ENCODE peak calls at places on chromosome 14, in nine cellular contexts. M is thoracic aorta, G is pancreas, S is NT2/D1, L is GM23248, K is A549, U is ascending aorta, J is aorta, R is iPS DF 6.9. E is an unnamed sample. For H3K4me1, the result is how much of the 10 kb centered on the place peaks cover.

GRCh38 chr14:99531221-99532096 is 50.2 kb downstream of the CCNK start:
- DNase-seq in U (no peak), R (no peak), K (no peak), G (no peak), M (no peak), J (no peak), S (no peak), L (peak), E (no peak)

GRCh38 chr14:78701246-78701645 is 531.1 kb downstream of the NRXN3 start:
- DNase-seq in G (no peak), K (no peak), U (no peak), M (no peak), L (peak), J (no peak), R (no peak), S (no peak), E (no peak)

GRCh38 chr14:33488547-33488946 is 462.3 kb downstream of the EGLN3 start:
- DNase-seq in M (no peak), J (no peak), R (no peak), L (no peak), K (no peak), U (no peak), S (no peak), G (no peak), E (no peak)

GRCh38 chr14:59086241-59086899 is 102.1 kb upstream of the DAAM1 start:
- DNase-seq in G (no peak), R (no peak), S (no peak), K (no peak), U (no peak), M (no peak), L (no peak), J (no peak), E (no peak)

GRCh38 chr14:37778135-37778943 is 182.9 kb downstream of the TTC6 start:
- DNase-seq in U (no peak), R (no peak), G (no peak), J (no peak), S (no peak), M (no peak), L (no peak), K (no peak), E (no peak)

GRCh38 chr14:96184737-96185136 is 19.9 kb upstream of the BDKRB2 start:
- DNase-seq in K (no peak), U (no peak), L (peak), R (no peak), S (no peak), G (no peak), J (no peak), M (no peak), E (no peak)

GRCh38 chr14:104103061-104104005 is 17.8 kb downstream of the ASPG start:
- DNase-seq in K (no peak), L (no peak), M (no peak), J (peak), G (no peak), U (no peak), S (no peak), R (no peak), E (no peak)

GRCh38 chr14:61927521-61927920 is 165.3 kb downstream of the SNAPC1 start:
- DNase-seq in U (no peak), M (no peak), K (peak), S (no peak), G (no peak), J (no peak), R (no peak), L (peak), E (no peak)

GRCh38 chr14:29749327-29749726 is 178.3 kb downstream of the PRKD1 start:
- DNase-seq in G (no peak), U (no peak), J (no peak), R (no peak), K (peak), M (no peak), S (no peak), L (peak), E (no peak)

GRCh38 chr14:20679907-20680306 is 4.5 kb upstream of the RNASE4 start:
- DNase-seq in R (no peak), L (peak), G (no peak), J (no peak), S (no peak), M (no peak), K (peak), U (peak), E (no peak)

GRCh38 chr14:71474866-71475265 is 457.4 kb upstream of the RGS6 start:
- DNase-seq in M (no peak), J (no peak), L (no peak), U (no peak), S (no peak), K (no peak), R (no peak), G (no peak), E (no peak)

GRCh38 chr14:66487159-66487558 is 988 bp downstream of the CCDC196 start:
- DNase-seq in M (no peak), R (no peak), G (no peak), U (no peak), S (no peak), J (no peak), K (no peak), L (no peak), E (no peak)

GRCh38 chr14:80215756-80216581 is 4.7 kb upstream of the DIO2 start:
- DNase-seq in R (no peak), G (no peak), J (no peak), S (no peak), L (peak), K (peak), M (no peak), U (peak), E (no peak)

GRCh38 chr14:53894456-53894855 is 62.2 kb downstream of the BMP4 start:
- DNase-seq in G (no peak), M (no peak), K (no peak), J (no peak), R (no peak), S (no peak), U (no peak), L (peak), E (no peak)

GRCh38 chr14:33647385-33647786 is 303.5 kb downstream of the EGLN3 start:
- DNase-seq in K (peak), R (no peak), U (no peak), L (peak), M (no peak), G (no peak), S (no peak), J (no peak), E (no peak)

GRCh38 chr14:71591929-71592328 is 340.3 kb upstream of the RGS6 start:
- DNase-seq in S (no peak), K (no peak), M (no peak), R (no peak), U (no peak), G (no peak), L (peak), J (no peak), E (no peak)

GRCh38 chr14:93032301-93032929 is 83.3 kb downstream of the ITPK1 start:
- DNase-seq in G (no peak), K (peak), U (no peak), S (no peak), L (peak), M (no peak), J (no peak), R (no peak), E (no peak)

GRCh38 chr14:76204436-76205230 is 52.9 kb downstream of the GPATCH2L start:
- DNase-seq in S (no peak), U (no peak), L (no peak), R (no peak), M (no peak), J (no peak), K (no peak), G (no peak), E (no peak)

GRCh38 chr14:76201162-76201561 is 49.4 kb downstream of the GPATCH2L start:
- DNase-seq in K (peak), M (no peak), R (no peak), S (no peak), J (no peak), G (no peak), U (no peak), L (peak), E (no peak)

GRCh38 chr14:76208340-76208739 is 56.6 kb downstream of the GPATCH2L start:
- DNase-seq in L (no peak), U (no peak), R (no peak), M (no peak), G (no peak), K (no peak), S (peak), J (no peak), E (no peak)

GRCh38 chr14:76205708-76206107 is 54.0 kb downstream of the GPATCH2L start:
- DNase-seq in L (no peak), M (no peak), J (no peak), U (no peak), S (no peak), K (no peak), R (no peak), G (no peak), E (no peak)

DNA sequence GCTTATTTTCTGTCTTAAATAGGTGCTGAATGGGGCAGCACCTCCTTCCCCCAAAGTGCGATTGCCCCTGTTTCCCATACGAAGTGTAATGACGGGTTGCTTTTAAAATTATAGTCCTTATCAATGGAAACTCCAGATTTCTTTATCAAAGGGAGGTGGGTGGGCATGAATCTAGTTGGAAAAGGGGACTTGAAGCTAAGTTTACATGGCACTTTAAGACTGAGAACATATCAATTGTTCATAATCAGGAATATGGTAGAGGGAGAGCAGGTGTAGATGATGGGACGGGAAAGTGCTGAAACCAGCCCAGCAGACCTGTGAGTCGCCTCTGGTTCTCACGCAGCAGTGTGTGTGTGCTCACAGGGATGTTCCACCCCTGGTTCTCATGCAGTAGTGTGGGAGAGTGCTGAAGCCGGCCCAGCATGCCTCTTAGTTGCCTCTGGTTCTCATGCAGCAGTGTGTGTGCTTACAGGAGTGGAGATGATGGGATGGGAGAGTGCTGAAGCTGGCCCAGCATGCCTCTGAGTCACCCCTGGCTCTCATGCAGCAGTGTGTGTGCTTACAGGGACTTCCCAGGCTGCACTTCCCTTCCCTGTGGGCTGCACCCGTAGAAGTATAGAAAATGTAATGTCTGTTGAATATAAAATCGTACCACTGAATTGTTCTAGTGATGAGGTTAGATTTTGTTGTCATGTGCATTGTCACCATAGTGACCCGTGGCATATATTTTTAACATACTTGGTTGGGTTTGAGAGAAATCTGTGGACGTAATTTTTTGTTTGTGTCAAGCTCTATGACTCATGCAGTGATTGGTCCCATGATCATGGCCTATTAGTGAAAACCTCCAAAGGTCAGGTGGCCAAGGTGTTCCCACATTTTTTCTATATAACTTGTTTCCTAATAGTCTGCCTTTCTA is 51.6 kb downstream of the GPATCH2L start:
- DNase-seq in U (no peak), R (no peak), K (peak), S (no peak), G (peak), L (peak), M (no peak), J (peak), E (peak)
- H3K4me3 ChIP-seq in U (no peak), R (no peak), K (no peak), S (no peak), G (no peak), L (no peak), M (no peak), J (no peak), E (no peak)

DNA sequence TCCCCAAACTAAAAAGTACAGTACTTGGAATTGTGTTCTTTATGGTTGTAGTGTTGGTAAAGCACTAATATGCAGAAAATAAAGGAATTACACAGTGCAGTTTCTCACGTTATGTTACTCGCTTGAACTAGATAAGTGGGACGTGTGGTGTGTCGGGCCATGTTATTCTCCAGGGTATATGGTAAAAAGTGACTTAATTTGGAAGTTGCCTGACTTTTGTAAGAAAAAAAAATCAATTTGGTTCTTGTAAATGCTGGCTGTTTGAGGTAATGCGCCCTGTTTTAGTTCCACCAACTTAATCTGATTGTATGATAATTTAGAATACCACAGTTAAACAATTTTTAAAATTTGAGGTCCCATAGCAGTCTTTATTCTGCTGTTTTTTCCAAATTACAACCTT is 4.1 kb downstream of the ARF6 start:
- DNase-seq in U (no peak), S (no peak), L (no peak), M (no peak), G (no peak), K (no peak), R (no peak), J (no peak), E (no peak)
- H3K4me1 ChIP-seq in U (under half), S (under half), L (under half), M (under half), G (under half), K (under half), R (under half), J (under half), E (half or more)

DNA sequence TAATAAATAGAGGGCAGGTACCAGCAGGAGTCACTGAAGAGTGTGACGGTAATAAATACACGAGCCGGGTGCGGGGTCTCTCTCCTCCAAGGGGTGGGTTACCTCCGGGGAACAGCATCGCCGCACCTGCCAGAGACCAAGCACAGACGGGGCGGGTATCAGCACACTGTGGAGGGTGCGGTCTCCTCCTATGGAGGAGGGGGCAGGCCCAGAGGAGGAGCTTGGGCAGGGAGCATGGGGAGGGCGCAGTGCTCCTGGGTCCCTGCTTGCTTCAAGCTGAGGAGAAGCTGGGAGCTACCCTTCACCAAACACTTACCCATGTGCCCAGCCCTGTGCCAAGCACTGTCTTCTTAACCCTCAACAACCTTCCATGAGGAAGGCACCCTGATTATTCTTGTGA is 12.8 kb downstream of the PGF start:
- DNase-seq in M (no peak), S (no peak), L (no peak), U (no peak), J (peak), K (no peak), R (no peak), G (no peak), E (peak)
- H3K4me3 ChIP-seq in M (peak), S (no peak), L (no peak), U (no peak), J (no peak), K (no peak), R (no peak), G (no peak), E (peak)

DNA sequence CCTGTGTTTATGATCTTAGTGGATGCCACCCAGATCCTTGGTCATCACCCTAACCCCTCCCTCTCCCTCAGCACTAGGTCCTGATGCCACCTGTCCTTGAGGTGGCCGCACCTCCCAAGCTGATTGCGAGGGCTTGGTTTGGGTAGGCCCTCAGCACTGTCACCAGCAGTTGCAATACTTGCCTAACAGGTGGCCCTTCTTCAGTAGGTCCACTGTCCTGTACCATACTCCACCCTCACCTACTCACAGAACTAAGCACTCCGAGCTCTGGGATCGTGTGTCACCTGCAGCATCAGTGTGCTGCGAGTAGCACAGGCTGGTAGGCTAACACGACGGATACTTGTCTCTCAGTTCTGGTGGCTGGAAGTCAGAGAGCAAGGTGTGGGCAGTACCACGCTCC is 14.0 kb upstream of the SERPINA12 start:
- DNase-seq in U (no peak), R (no peak), M (no peak), K (no peak), G (no peak), J (no peak), S (no peak), L (no peak), E (no peak)
- H3K4me1 ChIP-seq in U (under half), R (under half), M (under half), K (under half), G (under half), J (under half), S (under half), L (under half), E (under half)

DNA sequence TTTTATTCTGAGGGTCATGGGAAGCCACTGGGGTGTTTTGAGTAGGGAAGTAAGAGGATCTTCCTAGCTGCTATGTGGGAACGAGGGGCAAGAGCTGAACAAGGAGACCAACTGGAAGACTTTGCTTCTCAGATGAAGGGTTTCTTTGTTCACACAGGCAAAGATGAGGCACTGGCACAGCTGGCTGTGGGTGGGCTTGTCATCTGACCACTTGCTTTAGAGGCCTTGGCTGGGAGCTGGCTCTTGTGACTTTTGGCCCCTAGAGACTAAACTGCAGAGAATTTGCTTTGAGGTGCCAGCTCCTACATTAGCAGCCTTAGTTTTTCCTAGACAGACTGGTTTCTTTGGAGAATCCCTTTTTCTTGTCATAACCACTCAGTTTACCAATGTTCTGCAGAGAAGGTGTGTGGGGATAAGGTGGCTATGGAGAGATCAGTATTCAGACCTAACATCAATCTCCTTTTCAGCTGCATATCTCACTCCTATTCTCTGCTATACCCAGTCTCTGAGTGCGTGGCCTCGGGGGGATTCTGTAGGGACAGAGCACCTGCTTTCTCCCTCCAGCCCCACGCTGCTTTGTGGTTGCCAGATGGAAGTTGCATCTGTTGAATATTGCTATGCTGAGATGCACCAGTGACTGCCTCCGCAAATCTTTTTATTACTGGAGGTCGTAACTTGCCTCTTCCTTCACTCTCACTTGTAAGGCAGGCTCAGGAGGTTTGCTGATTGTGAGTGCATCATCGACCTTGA is 12.7 kb downstream of the PPP2R5C start:
- DNase-seq in R (no peak), S (no peak), M (no peak), U (no peak), L (no peak), K (no peak), G (no peak), J (no peak), E (no peak)
- H3K4me3 ChIP-seq in R (no peak), S (no peak), M (no peak), U (no peak), L (no peak), K (no peak), G (no peak), J (no peak), E (no peak)

DNA sequence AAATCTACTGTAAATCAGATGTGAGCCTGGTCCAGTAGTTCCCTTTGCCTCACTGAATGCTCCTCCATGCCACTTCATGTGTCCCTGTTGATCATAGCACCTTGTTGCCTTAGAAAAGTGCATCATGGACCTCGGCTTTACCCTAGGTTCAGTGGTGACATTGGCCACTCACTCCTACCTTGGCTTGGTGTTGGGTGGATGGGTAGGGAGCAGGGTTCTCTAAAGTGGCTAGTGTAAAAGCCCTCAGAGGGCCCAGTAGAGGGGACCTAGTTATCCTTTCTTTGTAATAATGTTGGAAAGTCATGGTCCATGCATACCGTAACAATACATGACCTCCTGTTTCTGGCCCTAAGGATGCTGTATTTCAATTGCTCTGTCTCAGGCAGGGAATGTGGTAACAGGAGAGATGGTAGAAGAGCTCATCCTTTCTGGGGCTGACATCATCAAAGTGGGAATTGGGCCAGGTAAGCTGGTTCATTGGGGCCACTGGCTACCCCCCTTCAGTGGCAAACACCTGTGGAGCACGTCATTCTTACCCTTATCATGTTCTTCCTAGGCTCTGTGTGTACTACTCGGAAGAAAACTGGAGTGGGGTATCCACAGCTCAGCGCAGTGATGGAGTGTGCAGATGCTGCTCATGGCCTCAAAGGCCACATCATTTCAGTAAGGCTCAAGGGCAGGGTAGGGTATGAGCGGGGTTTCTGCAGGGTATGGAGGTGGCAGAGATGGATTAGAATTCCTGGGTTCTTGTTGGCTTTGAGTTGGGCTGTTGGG is 4.1 kb downstream of the GMPR2 start:
- DNase-seq in G (no peak), S (no peak), J (no peak), M (no peak), R (no peak), K (no peak), L (no peak), U (peak), E (no peak)
- H3K4me1 ChIP-seq in G (under half), S (under half), J (under half), M (under half), R (under half), K (under half), L (under half), U (under half), E (half or more)

E was measured in left lung.